ENCODE peak calls at places on chromosome 9, in eight cellular contexts. One of them, this sample, is unnamed.

GRCh38 chr9:103245369-103245768 is 250.2 kb downstream of the CYLC2 start:
- DNase-seq in PC-9: no peak
- DNase-seq in cardiac fibroblast: peak
- DNase-seq in esophagus squamous epithelium: no peak
- DNase-seq in gastrocnemius medialis: no peak
- DNase-seq in AG10803: no peak
- DNase-seq in CD8-positive, alpha-beta T cell: no peak
- DNase-seq in fibroblast of lung: no peak
- DNase-seq in this sample: no peak

GRCh38 chr9:130196643-130197042 is 24.4 kb downstream of the NCS1 start:
- DNase-seq in cardiac fibroblast: no peak
- DNase-seq in gastrocnemius medialis: no peak
- DNase-seq in AG10803: no peak
- DNase-seq in CD8-positive, alpha-beta T cell: no peak
- DNase-seq in PC-9: no peak
- DNase-seq in esophagus squamous epithelium: no peak
- DNase-seq in fibroblast of lung: no peak
- DNase-seq in this sample: no peak

GRCh38 chr9:28136113-28136512 is 562.8 kb upstream of the C9orf72 start:
- DNase-seq in fibroblast of lung: no peak
- DNase-seq in gastrocnemius medialis: no peak
- DNase-seq in esophagus squamous epithelium: no peak
- DNase-seq in AG10803: no peak
- DNase-seq in PC-9: no peak
- DNase-seq in cardiac fibroblast: no peak
- DNase-seq in CD8-positive, alpha-beta T cell: no peak
- DNase-seq in this sample: no peak

GRCh38 chr9:8140557-8140956 is 341.0 kb upstream of the DMAC1 start:
- DNase-seq in fibroblast of lung: no peak
- DNase-seq in AG10803: no peak
- DNase-seq in gastrocnemius medialis: no peak
- DNase-seq in esophagus squamous epithelium: no peak
- DNase-seq in cardiac fibroblast: no peak
- DNase-seq in PC-9: no peak
- DNase-seq in CD8-positive, alpha-beta T cell: no peak
- DNase-seq in this sample: no peak

GRCh38 chr9:130451509-130452388 is 7.0 kb downstream of the ASS1 start:
- DNase-seq in gastrocnemius medialis: no peak
- DNase-seq in CD8-positive, alpha-beta T cell: no peak
- DNase-seq in PC-9: peak
- DNase-seq in fibroblast of lung: peak
- DNase-seq in AG10803: peak
- DNase-seq in esophagus squamous epithelium: no peak
- DNase-seq in cardiac fibroblast: peak
- DNase-seq in this sample: peak

GRCh38 chr9:105328872-105329728 is 84.6 kb downstream of the SLC44A1 start:
- DNase-seq in esophagus squamous epithelium: no peak
- DNase-seq in CD8-positive, alpha-beta T cell: no peak
- DNase-seq in PC-9: no peak
- DNase-seq in cardiac fibroblast: no peak
- DNase-seq in gastrocnemius medialis: no peak
- DNase-seq in fibroblast of lung: no peak
- DNase-seq in AG10803: peak
- DNase-seq in this sample: no peak

GRCh38 chr9:136596630-136597031 is 50.8 kb upstream of the NOTCH1 start:
- DNase-seq in gastrocnemius medialis: no peak
- DNase-seq in CD8-positive, alpha-beta T cell: no peak
- DNase-seq in cardiac fibroblast: no peak
- DNase-seq in fibroblast of lung: no peak
- DNase-seq in PC-9: no peak
- DNase-seq in esophagus squamous epithelium: no peak
- DNase-seq in AG10803: no peak
- DNase-seq in this sample: no peak

GRCh38 chr9:98429613-98430012 is 174.2 kb upstream of the TBC1D2 start:
- DNase-seq in gastrocnemius medialis: no peak
- DNase-seq in CD8-positive, alpha-beta T cell: no peak
- DNase-seq in AG10803: peak
- DNase-seq in PC-9: no peak
- DNase-seq in cardiac fibroblast: peak
- DNase-seq in fibroblast of lung: peak
- DNase-seq in esophagus squamous epithelium: no peak
- DNase-seq in this sample: peak

GRCh38 chr9:113516840-113517577 is 53.5 kb downstream of the RGS3 start:
- DNase-seq in cardiac fibroblast: no peak
- DNase-seq in esophagus squamous epithelium: no peak
- DNase-seq in fibroblast of lung: peak
- DNase-seq in CD8-positive, alpha-beta T cell: peak
- DNase-seq in AG10803: no peak
- DNase-seq in PC-9: no peak
- DNase-seq in gastrocnemius medialis: no peak
- DNase-seq in this sample: no peak

GRCh38 chr9:95025213-95026170 is 292.0 kb downstream of the FANCC start:
- DNase-seq in AG10803: peak
- DNase-seq in PC-9: no peak
- DNase-seq in CD8-positive, alpha-beta T cell: no peak
- DNase-seq in esophagus squamous epithelium: no peak
- DNase-seq in cardiac fibroblast: peak
- DNase-seq in gastrocnemius medialis: peak
- DNase-seq in fibroblast of lung: peak
- DNase-seq in this sample: peak

GRCh38 chr9:129597355-129598088 is 23.4 kb downstream of the C9orf50 start:
- DNase-seq in AG10803: peak
- DNase-seq in esophagus squamous epithelium: no peak
- DNase-seq in fibroblast of lung: peak
- DNase-seq in cardiac fibroblast: peak
- DNase-seq in gastrocnemius medialis: no peak
- DNase-seq in CD8-positive, alpha-beta T cell: no peak
- DNase-seq in PC-9: no peak
- DNase-seq in this sample: no peak

GRCh38 chr9:91426123-91426745 is 2.6 kb upstream of the NFIL3 start:
- DNase-seq in CD8-positive, alpha-beta T cell: no peak
- DNase-seq in cardiac fibroblast: peak
- DNase-seq in esophagus squamous epithelium: no peak
- DNase-seq in fibroblast of lung: peak
- DNase-seq in AG10803: peak
- DNase-seq in PC-9: peak
- DNase-seq in gastrocnemius medialis: no peak
- DNase-seq in this sample: no peak

GRCh38 chr9:21854594-21854993 is 52.2 kb downstream of the MTAP start:
- DNase-seq in esophagus squamous epithelium: no peak
- DNase-seq in cardiac fibroblast: peak
- DNase-seq in CD8-positive, alpha-beta T cell: no peak
- DNase-seq in fibroblast of lung: peak
- DNase-seq in AG10803: peak
- DNase-seq in gastrocnemius medialis: no peak
- DNase-seq in PC-9: peak
- DNase-seq in this sample: no peak

GRCh38 chr9:87445646-87446045 is 52.0 kb upstream of the DAPK1 start:
- DNase-seq in AG10803: peak
- DNase-seq in PC-9: no peak
- DNase-seq in fibroblast of lung: peak
- DNase-seq in CD8-positive, alpha-beta T cell: no peak
- DNase-seq in esophagus squamous epithelium: no peak
- DNase-seq in gastrocnemius medialis: peak
- DNase-seq in cardiac fibroblast: peak
- DNase-seq in this sample: no peak

GRCh38 chr9:132443951-132444615 is 34.1 kb downstream of the CFAP77 start:
- DNase-seq in PC-9: no peak
- DNase-seq in CD8-positive, alpha-beta T cell: no peak
- DNase-seq in fibroblast of lung: no peak
- DNase-seq in gastrocnemius medialis: no peak
- DNase-seq in cardiac fibroblast: no peak
- DNase-seq in esophagus squamous epithelium: no peak
- DNase-seq in AG10803: no peak
- DNase-seq in this sample: no peak

GRCh38 chr9:82532504-82532903 is 530.4 kb downstream of the RASEF start:
- DNase-seq in AG10803: no peak
- DNase-seq in gastrocnemius medialis: no peak
- DNase-seq in CD8-positive, alpha-beta T cell: no peak
- DNase-seq in esophagus squamous epithelium: no peak
- DNase-seq in cardiac fibroblast: peak
- DNase-seq in PC-9: no peak
- DNase-seq in fibroblast of lung: peak
- DNase-seq in this sample: no peak
- TF ChIP-seq CTCF in AG10803: no peak
- TF ChIP-seq CTCF in gastrocnemius medialis: no peak
- TF ChIP-seq CTCF in CD8-positive, alpha-beta T cell: no peak
- TF ChIP-seq CTCF in esophagus squamous epithelium: peak
- TF ChIP-seq CTCF in cardiac fibroblast: no peak
- TF ChIP-seq CTCF in PC-9: peak
- TF ChIP-seq CTCF in fibroblast of lung: peak
- TF ChIP-seq CTCF in this sample: no peak

GRCh38 chr9:71663216-71663615 is 105.1 kb downstream of the CEMIP2 start:
- DNase-seq in CD8-positive, alpha-beta T cell: no peak
- DNase-seq in PC-9: no peak
- DNase-seq in cardiac fibroblast: no peak
- DNase-seq in esophagus squamous epithelium: no peak
- DNase-seq in AG10803: peak
- DNase-seq in gastrocnemius medialis: no peak
- DNase-seq in fibroblast of lung: peak
- DNase-seq in this sample: no peak

GRCh38 chr9:71665247-71665646 is 103.1 kb downstream of the CEMIP2 start:
- DNase-seq in AG10803: peak
- DNase-seq in CD8-positive, alpha-beta T cell: no peak
- DNase-seq in cardiac fibroblast: peak
- DNase-seq in fibroblast of lung: peak
- DNase-seq in esophagus squamous epithelium: no peak
- DNase-seq in PC-9: no peak
- DNase-seq in gastrocnemius medialis: no peak
- DNase-seq in this sample: no peak

GRCh38 chr9:71663931-71664459 is 104.3 kb downstream of the CEMIP2 start:
- DNase-seq in esophagus squamous epithelium: no peak
- DNase-seq in AG10803: peak
- DNase-seq in gastrocnemius medialis: no peak
- DNase-seq in fibroblast of lung: peak
- DNase-seq in PC-9: peak
- DNase-seq in cardiac fibroblast: peak
- DNase-seq in CD8-positive, alpha-beta T cell: no peak
- DNase-seq in this sample: no peak

GRCh38 chr9:71664566-71664965 is 103.7 kb downstream of the CEMIP2 start:
- DNase-seq in fibroblast of lung: no peak
- DNase-seq in cardiac fibroblast: no peak
- DNase-seq in esophagus squamous epithelium: no peak
- DNase-seq in AG10803: no peak
- DNase-seq in CD8-positive, alpha-beta T cell: no peak
- DNase-seq in PC-9: no peak
- DNase-seq in gastrocnemius medialis: no peak
- DNase-seq in this sample: no peak

DNA sequence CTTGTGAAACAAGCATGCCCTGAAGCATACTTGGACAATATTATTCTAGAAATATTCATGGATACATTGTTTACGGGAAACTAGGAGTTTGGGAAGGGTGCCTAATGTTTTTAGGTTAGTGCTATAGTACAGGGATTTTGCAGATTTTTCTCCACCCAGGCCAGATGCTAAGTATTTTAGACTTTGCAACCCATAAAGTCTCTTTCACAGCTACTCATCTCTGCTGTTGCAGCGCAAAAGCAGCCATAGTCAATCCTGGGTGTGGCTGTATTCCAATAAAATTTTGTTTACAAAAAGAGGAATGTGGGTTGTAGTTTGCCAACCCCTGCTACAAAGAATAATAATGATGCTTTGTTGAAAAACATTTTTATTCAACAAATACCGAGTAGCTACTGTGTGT is 106.2 kb downstream of the CEMIP2 start:
- DNase-seq in fibroblast of lung: no peak
- DNase-seq in esophagus squamous epithelium: no peak
- DNase-seq in PC-9: no peak
- DNase-seq in gastrocnemius medialis: no peak
- DNase-seq in cardiac fibroblast: no peak
- DNase-seq in AG10803: peak
- DNase-seq in CD8-positive, alpha-beta T cell: no peak
- DNase-seq in this sample: no peak
- H3K4me3 ChIP-seq in fibroblast of lung: no peak
- H3K4me3 ChIP-seq in esophagus squamous epithelium: no peak
- H3K4me3 ChIP-seq in PC-9: no peak
- H3K4me3 ChIP-seq in gastrocnemius medialis: no peak
- H3K4me3 ChIP-seq in cardiac fibroblast: no peak
- H3K4me3 ChIP-seq in AG10803: no peak
- H3K4me3 ChIP-seq in CD8-positive, alpha-beta T cell: no peak
- H3K4me3 ChIP-seq in this sample: no peak

DNA sequence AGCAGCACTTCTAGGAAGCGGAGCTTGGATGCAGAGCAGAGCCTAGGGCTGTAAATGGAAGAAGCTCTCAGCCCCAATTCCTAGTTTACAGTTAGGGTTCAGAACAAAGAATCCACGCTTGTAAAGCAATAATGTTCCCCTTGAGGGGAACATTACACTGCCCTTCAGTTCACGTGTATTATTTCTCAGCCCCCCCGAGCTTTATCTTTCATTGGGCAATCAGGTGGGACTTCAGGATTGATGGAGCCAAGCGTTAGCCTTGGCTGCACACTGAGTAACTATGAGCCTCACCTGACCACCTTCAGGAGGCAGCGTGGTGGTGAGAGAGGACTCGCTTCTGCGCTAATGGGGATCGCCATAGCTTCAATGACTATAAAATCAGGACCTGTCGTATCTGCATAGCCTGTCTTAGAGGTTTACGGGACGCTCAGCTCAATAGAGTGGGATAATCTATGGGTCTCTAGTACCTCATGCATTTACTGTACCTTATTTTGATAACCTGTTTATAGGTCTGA is 157.0 kb upstream of the RASEF start:
- DNase-seq in CD8-positive, alpha-beta T cell: no peak
- DNase-seq in gastrocnemius medialis: no peak
- DNase-seq in AG10803: no peak
- DNase-seq in esophagus squamous epithelium: no peak
- DNase-seq in fibroblast of lung: no peak
- DNase-seq in cardiac fibroblast: no peak
- DNase-seq in PC-9: no peak
- DNase-seq in this sample: no peak
- TF ChIP-seq CTCF in CD8-positive, alpha-beta T cell: no peak
- TF ChIP-seq CTCF in gastrocnemius medialis: no peak
- TF ChIP-seq CTCF in AG10803: no peak
- TF ChIP-seq CTCF in esophagus squamous epithelium: no peak
- TF ChIP-seq CTCF in fibroblast of lung: no peak
- TF ChIP-seq CTCF in cardiac fibroblast: no peak
- TF ChIP-seq CTCF in PC-9: no peak
- TF ChIP-seq CTCF in this sample: no peak

GRCh38 chr9:127970401-127971313 is 10.1 kb downstream of the EEIG1 start:
- DNase-seq in gastrocnemius medialis: no peak
- DNase-seq in cardiac fibroblast: no peak
- DNase-seq in esophagus squamous epithelium: no peak
- DNase-seq in PC-9: peak
- DNase-seq in AG10803: no peak
- DNase-seq in CD8-positive, alpha-beta T cell: peak
- DNase-seq in fibroblast of lung: no peak
- DNase-seq in this sample: no peak

GRCh38 chr9:127973169-127974001 is 7.4 kb downstream of the EEIG1 start:
- DNase-seq in gastrocnemius medialis: peak
- DNase-seq in fibroblast of lung: no peak
- DNase-seq in PC-9: no peak
- DNase-seq in esophagus squamous epithelium: no peak
- DNase-seq in CD8-positive, alpha-beta T cell: no peak
- DNase-seq in AG10803: no peak
- DNase-seq in cardiac fibroblast: no peak
- DNase-seq in this sample: no peak

GRCh38 chr9:127974002-127974768 is 6.6 kb downstream of the EEIG1 start:
- DNase-seq in gastrocnemius medialis: no peak
- DNase-seq in AG10803: no peak
- DNase-seq in CD8-positive, alpha-beta T cell: no peak
- DNase-seq in cardiac fibroblast: no peak
- DNase-seq in fibroblast of lung: no peak
- DNase-seq in PC-9: no peak
- DNase-seq in esophagus squamous epithelium: no peak
- DNase-seq in this sample: no peak

GRCh38 chr9:127972316-127972871 is 8.4 kb downstream of the EEIG1 start:
- DNase-seq in fibroblast of lung: no peak
- DNase-seq in CD8-positive, alpha-beta T cell: no peak
- DNase-seq in cardiac fibroblast: no peak
- DNase-seq in gastrocnemius medialis: no peak
- DNase-seq in AG10803: no peak
- DNase-seq in esophagus squamous epithelium: no peak
- DNase-seq in PC-9: no peak
- DNase-seq in this sample: no peak

GRCh38 chr9:127971357-127972315 is 9.2 kb downstream of the EEIG1 start:
- DNase-seq in gastrocnemius medialis: no peak
- DNase-seq in esophagus squamous epithelium: no peak
- DNase-seq in fibroblast of lung: no peak
- DNase-seq in PC-9: no peak
- DNase-seq in cardiac fibroblast: no peak
- DNase-seq in AG10803: peak
- DNase-seq in CD8-positive, alpha-beta T cell: no peak
- DNase-seq in this sample: no peak
- H3K4me3 ChIP-seq in gastrocnemius medialis: no peak
- H3K4me3 ChIP-seq in esophagus squamous epithelium: no peak
- H3K4me3 ChIP-seq in fibroblast of lung: no peak
- H3K4me3 ChIP-seq in PC-9: no peak
- H3K4me3 ChIP-seq in cardiac fibroblast: no peak
- H3K4me3 ChIP-seq in AG10803: no peak
- H3K4me3 ChIP-seq in CD8-positive, alpha-beta T cell: peak
- H3K4me3 ChIP-seq in this sample: no peak

This sample was measured in AG04449.